ENCODE peak calls at places on chromosome 22, in seven cellular contexts. J, A, T, W, I, P and U are unnamed samples. For H3K9me3, the result is how much of the 10 kb centered on the place peaks cover.

GRCh38 chr22:19974935-19975706 is 33.5 kb upstream of the TXNRD2 start:
- DNase-seq in I (no peak), J (no peak), A (no peak), P (no peak), T (no peak), W (no peak), U (no peak)

GRCh38 chr22:19851291-19852176 is 3.1 kb downstream of the GNB1L start:
- DNase-seq in J (no peak), A (no peak), I (no peak), W (no peak), P (no peak), T (no peak), U (no peak)

GRCh38 chr22:25359601-25360261 is 140.3 kb downstream of the CRYBB2 start:
- DNase-seq in P (no peak), T (no peak), W (peak), A (no peak), J (peak), I (peak), U (no peak)

GRCh38 chr22:41405588-41405987 is 23.8 kb downstream of the TEF start:
- DNase-seq in A (no peak), W (no peak), T (no peak), I (no peak), P (no peak), J (peak), U (no peak)

GRCh38 chr22:36253523-36254490 is 874 bp downstream of the APOL1 start:
- DNase-seq in W (no peak), A (no peak), I (no peak), T (no peak), J (no peak), P (no peak), U (peak)

GRCh38 chr22:36017661-36018091 is 10.9 kb downstream of the RBFOX2 start:
- DNase-seq in J (no peak), I (no peak), A (no peak), P (no peak), W (no peak), T (no peak), U (no peak)

GRCh38 chr22:42945736-42946135 is 69.2 kb downstream of the PACSIN2 start:
- DNase-seq in W (no peak), J (no peak), P (no peak), T (no peak), A (no peak), I (no peak), U (no peak)

GRCh38 chr22:26398741-26399153 is 30.3 kb upstream of the ASPHD2 start:
- DNase-seq in I (no peak), J (no peak), T (peak), A (peak), W (peak), P (peak), U (peak)

GRCh38 chr22:24553597-24554315 is 1.2 kb downstream of the GUCD1 start:
- DNase-seq in J (peak), P (peak), T (no peak), I (no peak), W (no peak), A (no peak), U (peak)

GRCh38 chr22:27107824-27108223 is 450.4 kb downstream of the MIAT start:
- DNase-seq in J (no peak), T (no peak), W (peak), A (no peak), I (peak), P (no peak), U (peak)

GRCh38 chr22:25390297-25391240 is 171.1 kb downstream of the CRYBB2 start:
- DNase-seq in A (no peak), P (peak), I (no peak), T (no peak), J (peak), W (no peak), U (no peak)

GRCh38 chr22:20412474-20413216 is 18.7 kb downstream of the ZNF74 start:
- DNase-seq in J (peak), I (no peak), W (peak), T (no peak), P (no peak), A (no peak), U (no peak)

GRCh38 chr22:49963647-49964026 is 3.1 kb downstream of the PIM3 start:
- DNase-seq in P (no peak), A (no peak), W (peak), I (no peak), T (no peak), J (no peak), U (peak)

GRCh38 chr22:37999640-38000272 is 15.4 kb upstream of the SOX10 start:
- DNase-seq in P (no peak), T (no peak), A (no peak), I (no peak), J (no peak), W (no peak), U (no peak)

GRCh38 chr22:21665047-21665851 is 563 bp upstream of the PPIL2 start:
- DNase-seq in I (no peak), T (no peak), W (no peak), P (no peak), A (no peak), J (no peak), U (no peak)

DNA sequence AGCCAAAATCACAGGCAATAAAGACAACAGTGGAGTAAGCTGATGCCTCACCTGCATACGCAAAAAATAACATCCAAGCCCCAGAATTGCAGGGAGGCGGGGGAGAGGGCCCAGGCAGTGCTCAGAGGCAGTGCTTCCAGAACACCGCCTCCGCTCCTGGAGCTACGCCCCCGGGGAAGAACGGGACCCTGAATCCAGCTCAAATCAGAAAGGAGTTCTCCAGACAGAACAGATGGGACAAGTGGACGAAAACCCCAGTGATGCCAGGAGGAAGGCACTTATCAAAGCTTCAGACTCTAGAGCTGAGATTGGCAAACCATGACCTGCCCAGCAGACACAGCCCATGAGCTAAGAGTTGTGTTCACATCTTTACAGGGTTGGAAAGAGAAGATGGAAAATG is 683.9 kb downstream of the TBC1D22A start:
- DNase-seq in I (no peak), J (no peak), T (no peak), W (no peak), A (no peak), P (no peak), U (no peak)
- H3K9me3 ChIP-seq in I (under half), J (under half), T (under half), W (under half), A (half or more), P (under half), U (under half)

DNA sequence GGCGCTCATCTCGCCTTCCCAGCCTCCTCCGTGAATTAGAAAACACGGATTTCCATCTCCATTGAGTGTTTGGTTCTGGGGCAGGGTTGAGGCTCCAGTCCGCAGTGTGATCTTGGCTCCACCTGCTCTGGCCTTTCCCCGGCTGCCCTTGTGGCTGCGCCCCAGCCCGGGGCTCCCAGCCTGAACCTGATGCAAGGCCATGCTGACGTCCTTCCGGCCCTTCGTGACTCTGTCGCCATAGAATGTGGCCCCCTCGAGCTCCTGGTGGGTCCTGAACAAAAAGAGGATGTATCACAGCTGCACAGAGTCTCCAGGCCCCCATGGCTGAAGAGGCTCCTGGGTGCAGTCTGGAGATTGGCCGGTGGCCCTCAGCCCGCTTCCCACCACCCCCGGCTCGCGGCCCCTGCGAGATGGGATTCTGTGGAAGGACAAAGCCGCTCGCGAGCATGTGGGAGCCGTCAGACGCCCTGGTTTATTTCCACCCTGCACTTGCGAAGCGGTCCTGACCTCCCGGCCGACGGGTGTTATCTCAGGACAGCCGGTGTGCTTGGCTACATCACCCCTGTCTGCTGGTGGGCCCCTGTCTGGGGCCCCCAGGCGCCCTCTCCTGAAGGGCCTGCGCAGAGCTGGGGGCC is 1214.0 kb downstream of the BRD1 start:
- DNase-seq in J (no peak), A (no peak), W (no peak), T (no peak), P (no peak), I (no peak), U (no peak)
- H3K9me3 ChIP-seq in J (under half), A (under half), W (under half), T (under half), P (under half), I (under half), U (under half)

DNA sequence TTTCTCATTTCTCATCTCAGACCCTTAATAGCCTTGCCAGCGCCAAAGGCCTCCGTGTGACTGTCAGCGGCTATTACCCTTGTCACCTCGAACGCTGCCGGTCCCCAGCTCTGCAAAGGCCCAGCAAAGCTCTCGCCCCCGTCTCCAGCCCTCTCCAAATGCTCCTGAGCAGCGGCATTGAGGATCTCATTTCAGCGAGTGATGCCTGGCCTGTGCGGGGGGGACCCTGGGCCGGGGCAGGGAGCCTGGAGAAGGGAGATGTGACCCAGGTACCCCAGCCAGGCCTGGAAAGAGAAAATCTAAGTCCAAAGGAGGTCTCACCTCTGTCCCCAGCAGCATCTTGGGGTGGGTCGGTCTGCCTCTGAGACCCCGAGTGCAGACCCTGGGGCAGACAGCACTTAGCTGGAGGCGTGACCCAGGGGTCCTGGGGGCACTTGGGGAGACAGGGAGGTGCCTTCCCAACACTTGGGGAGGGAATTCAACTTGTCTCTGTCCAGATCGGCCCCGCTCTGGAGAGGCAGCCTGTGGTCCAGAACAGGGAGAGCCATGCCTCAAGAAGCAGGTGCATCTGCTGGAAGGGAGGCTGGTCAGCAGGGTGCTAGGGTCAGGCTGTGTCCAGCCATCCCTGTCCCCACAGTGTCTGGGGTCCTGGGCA is 521.3 kb downstream of the TBC1D22A start:
- DNase-seq in W (no peak), T (no peak), A (no peak), P (no peak), J (no peak), I (peak), U (no peak)
- H3K9me3 ChIP-seq in W (under half), T (under half), A (half or more), P (under half), J (under half), I (under half), U (under half)

DNA sequence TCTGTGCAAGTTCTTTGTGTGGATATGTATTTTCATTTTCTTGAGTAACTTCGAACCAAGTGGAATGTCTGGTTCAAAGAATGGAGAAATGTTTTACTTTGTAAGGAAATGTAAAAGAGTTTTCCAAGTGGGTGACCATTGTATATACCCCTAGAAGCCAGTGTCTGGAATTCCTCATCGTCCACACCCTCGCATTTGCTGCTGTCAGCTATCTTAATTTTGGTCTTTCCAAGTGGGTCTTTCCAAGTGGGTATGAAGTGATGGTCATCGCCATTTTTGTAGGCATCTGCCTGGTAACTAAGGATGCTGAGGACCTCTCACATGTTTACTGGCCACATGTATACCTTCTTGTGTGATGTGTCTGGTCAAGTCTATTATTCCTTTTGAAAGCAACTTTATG is 547.5 kb downstream of the TBC1D22A start:
- DNase-seq in T (no peak), J (no peak), I (no peak), A (no peak), W (no peak), P (no peak), U (no peak)
- H3K9me3 ChIP-seq in T (under half), J (under half), I (under half), A (half or more), W (under half), P (under half), U (under half)

DNA sequence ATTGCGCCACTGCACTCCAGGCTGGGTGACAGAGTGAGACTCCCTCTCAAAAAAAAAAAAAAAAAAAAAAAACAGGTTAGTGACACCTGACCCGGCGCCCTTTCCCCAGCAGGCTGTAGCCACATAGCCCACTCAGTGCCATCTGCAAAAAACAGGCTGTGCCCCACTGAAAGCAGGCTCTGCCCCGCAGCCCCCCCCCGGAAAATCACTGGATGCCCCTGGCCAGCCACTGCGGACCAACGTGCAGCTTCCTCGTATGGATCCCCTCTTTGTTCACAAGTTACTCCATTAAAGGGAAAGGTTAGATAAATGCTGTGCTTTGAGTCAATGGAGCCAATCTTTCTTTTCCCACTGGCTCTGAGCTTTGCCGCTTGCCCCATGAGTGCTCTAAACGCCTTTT is 660.3 kb downstream of the TBC1D22A start:
- DNase-seq in P (no peak), I (no peak), J (no peak), W (no peak), T (no peak), A (no peak), U (no peak)
- H3K9me3 ChIP-seq in P (under half), I (under half), J (under half), W (under half), T (under half), A (half or more), U (under half)

DNA sequence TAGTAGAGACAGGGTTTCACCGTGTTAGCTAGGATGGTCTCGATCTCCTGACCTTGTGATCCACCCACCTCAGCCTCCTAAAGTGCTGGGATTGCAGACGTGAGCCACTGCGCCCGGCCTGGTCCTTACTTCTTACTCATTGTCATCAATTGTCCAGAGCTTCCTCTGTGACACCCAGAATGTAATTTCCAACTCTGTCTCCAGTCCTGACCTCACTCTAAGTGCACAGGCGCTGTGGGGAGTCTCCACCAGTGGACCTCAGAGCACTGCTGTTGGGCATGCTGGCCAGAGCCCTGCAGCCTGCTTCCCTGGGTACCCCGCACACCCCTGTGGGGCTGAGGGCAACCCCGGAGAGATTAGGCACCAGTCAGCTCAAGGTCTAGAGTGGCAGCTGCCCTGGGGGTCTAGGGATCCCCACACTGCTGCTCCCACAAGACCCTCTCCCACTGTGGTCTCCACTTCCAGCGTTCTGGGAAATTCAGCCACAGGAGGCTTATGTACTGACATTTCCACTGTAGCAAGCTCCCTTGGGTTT is 1140.3 kb downstream of the TBC1D22A start:
- DNase-seq in W (no peak), T (no peak), A (no peak), J (no peak), P (no peak), I (peak), U (no peak)
- H3K9me3 ChIP-seq in W (under half), T (under half), A (half or more), J (under half), P (under half), I (under half), U (under half)

GRCh38 chr22:39528080-39528661 is 4.4 kb downstream of the RPS19BP1 start:
- DNase-seq in J (peak), P (no peak), W (no peak), A (no peak), I (peak), T (no peak), U (peak)
- H3K9me3 ChIP-seq in J (under half), P (under half), W (under half), A (under half), I (under half), T (under half), U (under half)

DNA sequence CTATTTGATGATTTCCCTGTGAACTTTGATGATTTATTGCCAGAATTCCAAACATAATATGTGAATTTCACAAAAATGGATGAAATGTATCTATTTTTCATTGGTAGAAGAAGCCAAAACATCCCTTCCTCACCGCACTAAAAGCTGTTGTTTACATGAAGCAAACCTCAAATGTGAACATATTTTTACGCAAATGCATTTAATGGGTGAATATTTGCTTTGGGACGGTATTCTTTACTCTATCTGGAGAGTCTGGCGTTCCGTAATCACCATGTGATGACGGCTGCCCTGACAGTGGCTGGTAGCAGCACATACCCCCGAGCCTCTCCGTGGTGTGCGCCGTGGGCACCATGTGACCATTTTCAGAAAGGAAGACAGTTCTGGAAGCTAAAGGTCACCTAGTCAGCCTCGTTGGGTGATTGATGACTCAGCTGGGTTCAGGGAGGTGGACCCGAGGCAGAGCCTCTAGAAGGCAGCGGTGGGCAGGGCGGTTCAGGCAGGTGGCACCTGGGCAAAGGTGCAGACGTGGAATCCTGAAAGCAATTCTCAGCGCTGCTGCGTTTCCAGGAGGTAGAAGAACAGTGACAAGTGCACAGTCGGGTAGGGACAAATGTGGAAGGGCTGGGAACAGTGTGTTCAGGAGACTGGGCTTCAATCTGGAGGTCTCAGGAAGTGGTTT is 45.3 kb downstream of the PPARA start:
- DNase-seq in J (no peak), P (no peak), T (no peak), W (no peak), I (peak), A (no peak), U (peak)
- H3K9me3 ChIP-seq in J (under half), P (under half), T (under half), W (under half), I (under half), A (under half), U (under half)

GRCh38 chr22:28411125-28411524 is 268.5 kb downstream of the TTC28 start:
- DNase-seq in A (no peak), J (no peak), W (no peak), T (no peak), P (no peak), I (no peak), U (no peak)

GRCh38 chr22:28417426-28417825 is 262.2 kb downstream of the TTC28 start:
- DNase-seq in W (no peak), A (no peak), P (no peak), T (no peak), I (no peak), J (no peak), U (no peak)

GRCh38 chr22:28410050-28410816 is 269.4 kb downstream of the TTC28 start:
- DNase-seq in W (no peak), I (no peak), A (no peak), T (no peak), P (no peak), J (no peak), U (no peak)

GRCh38 chr22:28413612-28414011 is 266.0 kb downstream of the TTC28 start:
- DNase-seq in W (no peak), J (no peak), I (no peak), P (no peak), T (no peak), A (no peak), U (no peak)

DNA sequence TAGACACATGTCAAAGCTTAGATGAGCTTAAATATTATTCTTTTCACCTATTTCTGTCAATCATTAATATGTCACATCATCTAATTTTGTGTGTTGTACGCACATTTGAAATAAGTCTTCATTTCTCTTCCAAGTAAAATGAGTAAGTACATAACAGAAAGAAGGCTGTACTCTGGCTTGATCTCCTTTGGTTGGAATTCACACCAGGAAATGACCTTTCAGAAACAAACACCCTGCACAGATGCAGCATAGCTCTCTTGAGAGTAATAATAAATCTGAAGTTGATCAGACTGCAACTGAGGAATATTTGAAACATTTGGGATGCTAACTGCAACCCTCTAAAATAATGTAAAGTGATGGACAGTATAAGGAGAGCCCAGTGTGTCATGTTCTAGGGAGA is 265.6 kb downstream of the TTC28 start:
- DNase-seq in J (no peak), W (no peak), A (no peak), P (no peak), I (no peak), T (no peak), U (no peak)
- H3K9me3 ChIP-seq in J (under half), W (under half), A (under half), P (under half), I (under half), T (under half), U (under half)

GRCh38 chr22:44587911-44588310 is 89.9 kb upstream of the RTL6 start:
- DNase-seq in T (no peak), I (no peak), W (peak), A (no peak), P (no peak), J (no peak), U (no peak)
- H3K9me3 ChIP-seq in T (under half), I (under half), W (under half), A (under half), P (under half), J (under half), U (under half)